ENCODE peak calls at places on chromosomes 5 and 9, in six cellular contexts. E, W, J, V, S and C are unnamed samples.

GRCh38 chr9:110599468-110599867 is 19.9 kb upstream of the SVEP1 start:
- DNase-seq in V (no peak), W (no peak), J (no peak), S (no peak), E (no peak), C (no peak)

GRCh38 chr9:114284316-114285060 is 38.4 kb upstream of the ORM1 start:
- DNase-seq in E (peak), V (no peak), J (no peak), W (no peak), S (no peak), C (peak)

GRCh38 chr5:68562308-68562707 is 346.8 kb downstream of the PIK3R1 start:
- DNase-seq in S (no peak), E (no peak), J (peak), W (peak), V (no peak), C (no peak)

GRCh38 chr9:71929791-71930440 is 18.5 kb downstream of the C9orf85 start:
- DNase-seq in V (no peak), J (no peak), S (no peak), W (no peak), E (no peak), C (no peak)

GRCh38 chr5:174188300-174188699 is 142.8 kb downstream of the NSG2 start:
- DNase-seq in W (no peak), E (no peak), J (no peak), S (no peak), V (no peak), C (no peak)

GRCh38 chr9:68653141-68653595 is 51.9 kb upstream of the PIP5K1B start:
- DNase-seq in W (no peak), V (no peak), E (no peak), S (no peak), J (no peak), C (no peak)

GRCh38 chr5:77282337-77283027 is 72.0 kb downstream of the PDE8B start:
- DNase-seq in V (no peak), J (no peak), S (no peak), E (no peak), W (no peak), C (peak)

GRCh38 chr5:135085133-135085935 is 51.3 kb upstream of the PITX1 start:
- DNase-seq in S (peak), J (no peak), V (no peak), E (peak), W (peak), C (no peak)

GRCh38 chr5:64207978-64208377 is 42.3 kb downstream of the RNF180 start:
- DNase-seq in J (no peak), E (no peak), S (no peak), V (no peak), W (peak), C (no peak)

GRCh38 chr9:104091028-104091590 is 3.0 kb upstream of the SMC2 start:
- DNase-seq in V (no peak), E (no peak), S (no peak), W (no peak), J (no peak), C (no peak)

GRCh38 chr9:37061763-37062162 is 27.7 kb upstream of the PAX5 start:
- DNase-seq in V (no peak), E (no peak), W (peak), J (no peak), S (no peak), C (no peak)

GRCh38 chr9:34500623-34501267 is 22.0 kb downstream of the ENHO start:
- DNase-seq in S (no peak), W (peak), E (peak), J (peak), V (peak), C (no peak)

GRCh38 chr5:127930311-127930710 is 153.3 kb upstream of the SLC12A2 start:
- DNase-seq in S (peak), J (peak), E (no peak), W (peak), V (no peak), C (no peak)

GRCh38 chr9:30411571-30411970 is 1972.9 kb upstream of the ACO1 start:
- DNase-seq in E (no peak), W (no peak), V (no peak), S (no peak), J (no peak), C (no peak)

GRCh38 chr5:178330791-178331404 is 98.3 kb upstream of the PHYKPL start:
- DNase-seq in J (no peak), E (no peak), V (no peak), S (no peak), W (no peak), C (peak)

GRCh38 chr9:124342946-124343485 is 72.2 kb downstream of the PSMB7 start:
- DNase-seq in E (peak), J (no peak), S (peak), W (peak), V (no peak), C (no peak)

GRCh38 chr5:53023969-53024368 is 34.8 kb downstream of the ITGA2 start:
- DNase-seq in S (peak), E (no peak), V (no peak), W (peak), J (no peak), C (no peak)

GRCh38 chr9:77063645-77064285 is 44.3 kb downstream of the FOXB2 start:
- DNase-seq in E (no peak), J (no peak), V (no peak), S (no peak), W (peak), C (no peak)

GRCh38 chr9:81559741-81560140 is 129.6 kb downstream of the TLE1 start:
- DNase-seq in J (no peak), S (peak), W (peak), V (no peak), E (no peak), C (no peak)

GRCh38 chr9:37156781-37157356 is 36.5 kb downstream of the ZCCHC7 start:
- DNase-seq in J (no peak), S (no peak), E (no peak), V (no peak), W (peak), C (no peak)

GRCh38 chr5:167945542-167946384 is 345.7 kb upstream of the WWC1 start:
- DNase-seq in S (peak), J (no peak), W (peak), E (peak), V (no peak), C (peak)

GRCh38 chr5:115542651-115543364 is 1.8 kb downstream of the FEM1C start:
- DNase-seq in V (no peak), S (peak), W (no peak), J (no peak), E (no peak), C (no peak)

GRCh38 chr9:83623634-83623991 is 670 bp downstream of the IDNK start:
- DNase-seq in V (no peak), E (no peak), W (peak), S (peak), J (no peak), C (no peak)

GRCh38 chr5:119318256-119318914 is 37.4 kb upstream of the TNFAIP8 start:
- DNase-seq in J (no peak), W (no peak), E (no peak), V (peak), S (no peak), C (no peak)

GRCh38 chr5:149829954-149830353 is 99.8 kb downstream of the PPARGC1B start:
- DNase-seq in S (no peak), W (peak), E (no peak), V (no peak), J (no peak), C (no peak)

GRCh38 chr9:137582286-137582860 is 3.6 kb upstream of the DPH7 start:
- DNase-seq in J (peak), E (no peak), V (peak), W (no peak), S (no peak), C (no peak)

GRCh38 chr9:114216081-114216480 is 60.7 kb downstream of the COL27A1 start:
- DNase-seq in J (peak), W (peak), V (no peak), E (no peak), S (no peak), C (no peak)

GRCh38 chr9:111362526-111362925 is 32.5 kb upstream of the OR2K2 start:
- DNase-seq in W (no peak), V (no peak), S (no peak), E (no peak), J (no peak), C (no peak)

GRCh38 chr9:19424176-19424779 is 15.5 kb downstream of the ACER2 start:
- DNase-seq in W (peak), E (no peak), J (no peak), S (no peak), V (no peak), C (no peak)

GRCh38 chr5:54669285-54669684 is 151.7 kb downstream of the SNX18 start:
- DNase-seq in J (no peak), S (no peak), W (peak), V (no peak), E (no peak), C (no peak)

GRCh38 chr5:34007116-34007674 is 655 bp downstream of the AMACR start:
- DNase-seq in S (no peak), J (no peak), V (no peak), E (no peak), W (peak), C (no peak)

GRCh38 chr5:139149477-139150199 is 48.5 kb downstream of the SIL1 start:
- DNase-seq in E (no peak), S (peak), J (no peak), V (no peak), W (peak), C (no peak)

GRCh38 chr9:99947395-99947794 is 40.9 kb downstream of the STX17 start:
- DNase-seq in W (no peak), V (no peak), S (no peak), E (no peak), J (no peak), C (no peak)
- TF ChIP-seq CTCF in W (peak), V (no peak), S (no peak), E (no peak), J (no peak), C (no peak)

GRCh38 chr9:129143461-129143927 is 32.3 kb downstream of the PTPA start:
- DNase-seq in J (no peak), V (no peak), W (peak), S (no peak), E (no peak), C (no peak)
- H3K4me3 ChIP-seq in J (peak), V (no peak), W (peak), S (no peak), E (no peak), C (no peak)

DNA sequence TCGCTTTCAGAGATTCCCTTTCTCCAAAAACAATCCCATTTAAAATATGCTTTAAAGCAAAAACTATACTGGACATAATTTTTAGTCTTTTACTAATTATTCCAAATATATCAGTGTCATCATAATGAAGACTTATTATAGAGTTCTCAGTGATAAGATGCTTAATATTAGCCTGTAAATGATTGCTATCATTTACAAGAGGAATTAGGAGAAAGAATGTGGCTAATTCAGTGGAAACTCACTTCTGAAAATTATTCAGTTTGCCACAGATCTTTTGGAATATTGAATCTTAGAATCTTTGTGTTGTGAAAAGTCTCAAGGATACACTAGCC is 24.7 kb upstream of the GLRX start:
- DNase-seq in V (no peak), S (no peak), E (no peak), W (no peak), J (no peak), C (no peak)
- TF ChIP-seq CTCF in V (peak), S (peak), E (no peak), W (no peak), J (no peak), C (peak)

GRCh38 chr9:130432796-130433167 is 12.0 kb upstream of the ASS1 start:
- DNase-seq in W (no peak), J (no peak), S (no peak), V (no peak), E (no peak), C (no peak)
- H3K4me3 ChIP-seq in W (no peak), J (peak), S (no peak), V (peak), E (no peak), C (peak)

DNA sequence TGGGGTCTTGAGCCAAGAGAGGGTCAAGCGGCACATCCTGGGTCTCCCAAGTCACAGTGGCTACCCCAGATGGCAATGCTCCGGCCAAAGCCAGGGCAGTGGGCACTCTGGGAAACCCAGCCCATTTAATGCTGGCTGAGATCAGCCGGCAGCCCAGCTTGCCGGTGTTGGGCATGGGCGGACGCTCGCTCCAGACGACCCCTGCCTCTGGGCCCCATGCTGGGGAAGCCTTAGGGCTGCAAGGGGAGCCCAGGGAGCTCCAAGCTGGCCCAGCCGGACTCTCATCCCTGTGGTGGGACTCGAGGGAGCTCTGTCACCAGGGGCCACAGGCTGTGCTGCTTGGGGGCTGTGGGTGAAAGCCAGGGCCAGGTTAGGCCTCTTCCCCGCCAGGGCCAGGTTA is 5.9 kb upstream of the CARD9 start:
- DNase-seq in W (no peak), J (no peak), V (no peak), S (no peak), E (no peak), C (no peak)
- TF ChIP-seq CTCF in W (no peak), J (no peak), V (no peak), S (no peak), E (no peak), C (no peak)

GRCh38 chr9:87338075-87338989 is 159.3 kb upstream of the DAPK1 start:
- DNase-seq in S (peak), W (no peak), V (no peak), J (no peak), E (no peak), C (no peak)
- H3K4me3 ChIP-seq in S (peak), W (no peak), V (no peak), J (no peak), E (no peak), C (no peak)

GRCh38 chr5:126054593-126055347 is 368.4 kb upstream of the GRAMD2B start:
- DNase-seq in S (no peak), J (no peak), E (no peak), W (no peak), V (no peak), C (no peak)
- TF ChIP-seq CTCF in S (no peak), J (no peak), E (no peak), W (no peak), V (no peak), C (no peak)